ENCODE peak calls at places on chromosomes 13 and 19, in nine cellular contexts. Y is vagina, L is endodermal cell, M is HCT116, W is lower leg skin, G is transverse colon, T is MM.1S, U is HepG2, I is progenitor cell of endocrine pancreas. Z is an unnamed sample.
A peak's percentile ranks its signal among the peaks of the same experiment; 100 is the strongest.

GRCh38 chr13:96279904-96280303 is 190.0 kb downstream of the HS6ST3 start:
- DNase-seq in I (no peak), W (no peak), U (no peak), L (no peak), M (no peak), G (no peak), Y (no peak), T (no peak), Z (no peak)

GRCh38 chr13:29752175-29752574 is 98.2 kb downstream of the UBL3 start:
- DNase-seq in W (no peak), L (no peak), Y (no peak), G (no peak), U (no peak), T (no peak), I (no peak), M (no peak), Z (no peak)

GRCh38 chr13:23848019-23848418 is 41.2 kb downstream of the MIPEP start:
- DNase-seq in G (no peak), W (no peak), M (no peak), L (no peak), Y (no peak), I (no peak), U (no peak), T (no peak), Z (no peak)

GRCh38 chr13:63910406-63910957 is 2494.8 kb upstream of the PCDH20 start:
- DNase-seq in G (no peak), W (no peak), U (peak; percentile 3), M (no peak), I (no peak), T (no peak), Y (no peak), L (peak; percentile 75), Z (no peak)

GRCh38 chr19:45641274-45642105 is 2.3 kb upstream of the EML2 start:
- DNase-seq in I (peak; percentile 49), T (peak; percentile 97), G (peak; percentile 94), U (peak; percentile 90), M (peak; percentile 97), L (peak; percentile 97), W (peak; percentile 97), Y (no peak), Z (peak; percentile 70)

GRCh38 chr13:99892866-99893504 is 78.6 kb downstream of the ZIC5 start:
- DNase-seq in M (no peak), Y (no peak), U (no peak), T (no peak), W (peak; percentile 76), L (peak; percentile 40), I (no peak), G (no peak), Z (no peak)

GRCh38 chr19:38149597-38149996 is 74.4 kb downstream of the DPF1 start:
- DNase-seq in T (no peak), Y (no peak), G (no peak), L (no peak), I (no peak), U (no peak), M (no peak), W (no peak), Z (no peak)

GRCh38 chr13:110536006-110536693 is 25.4 kb downstream of the RAB20 start:
- DNase-seq in U (no peak), M (no peak), W (no peak), I (no peak), G (no peak), T (no peak), Y (no peak), L (no peak), Z (no peak)

GRCh38 chr19:4007836-4008539 is 452 bp downstream of the PIAS4 start:
- DNase-seq in Y (no peak), W (no peak), U (peak; percentile 18), I (no peak), G (peak; percentile 48), L (peak; percentile 65), M (no peak), T (peak; percentile 29), Z (no peak)

GRCh38 chr19:39813264-39813998 is 20.5 kb downstream of the DYRK1B start:
- DNase-seq in I (no peak), Y (no peak), U (no peak), W (no peak), G (no peak), M (no peak), L (no peak), T (no peak), Z (no peak)

GRCh38 chr13:51978836-51979556 is 32.3 kb downstream of the ATP7B start:
- DNase-seq in U (peak; percentile 90), T (no peak), L (no peak), Y (no peak), I (no peak), M (no peak), W (no peak), G (peak; percentile 40), Z (no peak)

GRCh38 chr13:74573654-74574053 is 439.4 kb upstream of the KLF12 start:
- DNase-seq in G (no peak), W (no peak), I (no peak), T (no peak), L (peak; percentile 82), M (no peak), U (peak; percentile 3), Y (no peak), Z (no peak)

GRCh38 chr13:65855276-65855675 is 1374.9 kb downstream of the PCDH9 start:
- DNase-seq in U (no peak), T (no peak), W (no peak), L (peak; percentile 46), M (no peak), Y (no peak), G (no peak), I (no peak), Z (no peak)

GRCh38 chr13:106349080-106349841 is 186.2 kb downstream of the EFNB2 start:
- DNase-seq in L (peak; percentile 90), U (no peak), I (peak; percentile 14), T (no peak), W (peak; percentile 86), G (peak; percentile 69), M (peak; percentile 94), Y (no peak), Z (no peak)

GRCh38 chr13:63307239-63307638 is 1891.6 kb upstream of the PCDH20 start:
- DNase-seq in W (no peak), M (no peak), G (no peak), Y (no peak), L (no peak), T (peak; percentile 53), I (no peak), U (no peak), Z (no peak)

GRCh38 chr13:27133889-27134288 is 37.7 kb downstream of the USP12 start:
- DNase-seq in W (no peak), M (no peak), T (no peak), I (no peak), G (no peak), U (no peak), L (no peak), Y (no peak), Z (no peak)

GRCh38 chr13:45398862-45399261 is 19.3 kb downstream of the SLC25A30 start:
- DNase-seq in L (no peak), T (no peak), I (no peak), G (no peak), Y (no peak), M (no peak), W (no peak), U (no peak), Z (no peak)

GRCh38 chr19:38434549-38435051 is 1.1 kb downstream of the RYR1 start:
- DNase-seq in Y (no peak), G (peak; percentile 16), I (no peak), W (no peak), M (no peak), L (peak; percentile 88), U (no peak), T (no peak), Z (peak; percentile 35)

GRCh38 chr13:114076329-114076761 is 56.1 kb downstream of the RASA3 start:
- DNase-seq in T (no peak), G (no peak), U (no peak), M (no peak), Y (no peak), I (no peak), W (peak; percentile 82), L (no peak), Z (no peak)

GRCh38 chr13:25980255-25980654 is 71.6 kb downstream of the SHISA2 start:
- DNase-seq in M (peak; percentile 18), Y (no peak), G (no peak), L (peak; percentile 86), U (peak; percentile 11), W (no peak), T (no peak), I (no peak), Z (no peak)

DNA sequence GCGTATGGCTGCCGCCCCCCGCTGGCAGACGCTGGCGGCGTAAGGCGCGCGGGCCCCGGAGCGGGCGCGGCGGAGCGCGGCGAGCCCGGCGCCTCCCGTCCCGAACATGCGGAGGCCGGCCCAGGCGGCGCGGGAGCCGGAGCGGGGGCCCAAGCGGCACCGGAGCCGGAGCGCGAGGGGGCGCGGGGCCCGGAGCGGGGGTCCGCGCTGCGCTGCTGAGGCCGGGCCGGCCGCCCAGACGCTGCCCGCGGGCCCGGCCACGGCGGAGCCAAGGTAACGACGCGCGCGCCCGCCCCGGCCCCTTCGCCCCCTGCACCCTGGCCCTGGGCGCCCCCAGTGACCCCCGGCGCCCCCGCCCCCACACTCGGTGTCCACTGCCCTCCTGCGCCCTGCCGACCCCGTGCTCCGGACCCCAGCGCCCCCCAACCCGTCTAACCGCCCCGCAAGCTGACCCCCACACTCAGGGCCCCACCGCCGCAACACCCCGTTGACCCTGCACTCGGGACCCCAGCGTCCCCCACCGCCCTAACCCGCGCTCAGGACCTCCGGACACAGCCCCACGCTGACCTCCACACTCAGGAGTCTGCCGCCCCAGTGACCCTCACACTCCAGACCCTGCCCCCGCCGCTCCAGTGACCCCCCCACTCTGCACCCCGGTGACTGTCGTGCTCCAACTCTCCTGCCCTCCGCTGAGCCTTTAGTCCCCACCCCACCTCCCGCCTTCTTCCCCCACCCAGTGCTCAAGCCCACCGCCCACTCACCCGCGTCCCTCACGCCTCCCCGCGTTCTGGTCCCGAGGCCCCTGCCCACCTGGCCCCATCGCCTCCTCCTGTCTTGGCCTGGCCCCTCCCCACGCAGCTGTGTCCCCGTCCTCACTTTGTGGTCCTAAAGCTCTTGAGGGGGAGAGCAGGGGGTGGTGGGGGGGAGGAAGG is at the start of gene CSNK1G2:
- DNase-seq in M (no peak), U (no peak), I (no peak), T (peak; percentile 15), W (peak; percentile 92), L (no peak), G (peak; percentile 30), Y (no peak), Z (no peak)
- TF ChIP-seq CTCF in M (no peak), U (no peak), I (peak; percentile 14), T (no peak), W (no peak), L (no peak), G (no peak), Y (no peak), Z (no peak)

GRCh38 chr13:42660367-42660965 is 86.5 kb downstream of the TNFSF11 start:
- DNase-seq in U (no peak), Y (no peak), M (no peak), W (no peak), G (no peak), T (no peak), I (no peak), L (no peak), Z (no peak)
- TF ChIP-seq CTCF in U (no peak), Y (no peak), M (peak; percentile 12), W (no peak), G (no peak), T (no peak), I (no peak), L (no peak), Z (no peak)

GRCh38 chr13:28657784-28658538 is 969 bp upstream of the POMP start:
- DNase-seq in U (no peak), Y (no peak), L (no peak), G (no peak), T (no peak), W (no peak), I (no peak), M (no peak), Z (no peak)
- TF ChIP-seq CTCF in U (no peak), Y (no peak), L (peak; percentile 27), G (no peak), T (no peak), W (no peak), I (no peak), M (no peak), Z (no peak)

GRCh38 chr19:5117421-5117820 is 148.5 kb downstream of the KDM4B start:
- DNase-seq in W (no peak), T (no peak), L (no peak), Y (no peak), M (no peak), I (no peak), U (no peak), G (no peak), Z (no peak)
- TF ChIP-seq CTCF in W (no peak), T (no peak), L (peak; percentile 54), Y (no peak), M (no peak), I (no peak), U (no peak), G (no peak), Z (no peak)

Z was measured in neural crest cell.